ENCODE peak calls at places on chromosomes 7 and 10, in ten cellular contexts. H is bronchial epithelial cell, I is body of pancreas, D is IMR-90, J is fibroblast of mammary gland, U is BJ, A is RWPE1, K is H1, G is OCI-LY7, N is mesothelial cell of epicardium. C is an unnamed sample.

GRCh38 chr7:4174451-4174850 is 507.6 kb upstream of the FOXK1 start:
- DNase-seq in H (no peak), I (no peak), D (no peak), J (no peak), U (no peak), A (no peak), K (no peak), G (no peak), N (no peak), C (no peak)

GRCh38 chr7:101666751-101667150 is 37.7 kb upstream of the MYL10 start:
- DNase-seq in H (no peak), I (no peak), D (no peak), J (peak), U (no peak), A (no peak), K (no peak), G (no peak), N (no peak), C (no peak)

GRCh38 chr10:62433181-62433692 is 59.1 kb downstream of the ZNF365 start:
- DNase-seq in H (peak), I (peak), D (peak), J (peak), U (peak), A (peak), K (no peak), G (no peak), N (no peak), C (peak)

GRCh38 chr7:1062296-1063294 is 18.2 kb downstream of the GPR146 start:
- DNase-seq in H (peak), I (no peak), D (no peak), J (no peak), U (no peak), A (peak), K (no peak), G (peak), N (no peak), C (no peak)

GRCh38 chr10:62127975-62128374 is 140.7 kb downstream of the RTKN2 start:
- DNase-seq in H (no peak), I (no peak), D (no peak), J (no peak), U (no peak), A (no peak), K (no peak), G (no peak), N (no peak), C (no peak)

GRCh38 chr7:109695386-109695785 is 1125.7 kb downstream of the DNAJB9 start:
- DNase-seq in H (no peak), I (no peak), D (no peak), J (no peak), U (no peak), A (no peak), K (no peak), G (no peak), N (no peak), C (no peak)

GRCh38 chr10:59181668-59182067 is 5.2 kb downstream of the PHYHIPL start:
- DNase-seq in H (peak), I (peak), D (peak), J (peak), U (no peak), A (peak), K (no peak), G (peak), N (no peak), C (peak)

GRCh38 chr7:157404845-157405481 is 68.2 kb downstream of the DNAJB6 start:
- DNase-seq in H (peak), I (no peak), D (peak), J (peak), U (peak), A (peak), K (no peak), G (no peak), N (no peak), C (peak)

GRCh38 chr7:42522227-42522991 is 285.4 kb upstream of the GLI3 start:
- DNase-seq in H (peak), I (no peak), D (no peak), J (no peak), U (no peak), A (no peak), K (peak), G (no peak), N (no peak), C (no peak)

GRCh38 chr7:40232242-40232929 is 97.6 kb downstream of the SUGCT start:
- DNase-seq in H (peak), I (peak), D (peak), J (peak), U (no peak), A (peak), K (no peak), G (peak), N (no peak), C (peak)

GRCh38 chr7:158021836-158022235 is 565.8 kb downstream of the PTPRN2 start:
- DNase-seq in H (no peak), I (no peak), D (no peak), J (no peak), U (no peak), A (no peak), K (no peak), G (no peak), N (no peak), C (no peak)

GRCh38 chr10:66151346-66151745 is 774.5 kb upstream of the LRRTM3 start:
- DNase-seq in H (peak), I (no peak), D (no peak), J (peak), U (no peak), A (no peak), K (no peak), G (no peak), N (no peak), C (no peak)

GRCh38 chr7:36686499-36686898 is 37.8 kb downstream of the AOAH start:
- DNase-seq in H (peak), I (no peak), D (peak), J (peak), U (no peak), A (peak), K (no peak), G (no peak), N (no peak), C (no peak)

GRCh38 chr10:113073549-113074189 is 123.6 kb downstream of the TCF7L2 start:
- DNase-seq in H (peak), I (peak), D (peak), J (peak), U (peak), A (peak), K (peak), G (no peak), N (no peak), C (no peak)

GRCh38 chr10:2893991-2894390 is 173.4 kb upstream of the PFKP start:
- DNase-seq in H (no peak), I (no peak), D (no peak), J (no peak), U (no peak), A (no peak), K (no peak), G (no peak), N (no peak), C (no peak)

GRCh38 chr10:7202804-7203203 is 208.0 kb downstream of the SFMBT2 start:
- DNase-seq in H (no peak), I (no peak), D (no peak), J (no peak), U (no peak), A (no peak), K (no peak), G (no peak), N (no peak), C (no peak)

GRCh38 chr10:34813626-34814227 is 1.4 kb downstream of the PARD3 start:
- DNase-seq in H (peak), I (peak), D (peak), J (peak), U (no peak), A (peak), K (no peak), G (no peak), N (no peak), C (no peak)

GRCh38 chr10:22133640-22134624 is 83.9 kb downstream of the EBLN1 start:
- DNase-seq in H (no peak), I (no peak), D (no peak), J (no peak), U (no peak), A (no peak), K (no peak), G (peak), N (no peak), C (no peak)

GRCh38 chr10:50563906-50564305 is 59.9 kb downstream of the SGMS1 start:
- DNase-seq in H (no peak), I (peak), D (no peak), J (no peak), U (no peak), A (no peak), K (peak), G (no peak), N (no peak), C (no peak)

GRCh38 chr7:115359119-115359518 is 437.2 kb downstream of the MDFIC start:
- DNase-seq in H (no peak), I (no peak), D (no peak), J (no peak), U (no peak), A (no peak), K (no peak), G (no peak), N (no peak), C (no peak)

GRCh38 chr7:17559388-17559787 is 260.9 kb downstream of the AHR start:
- DNase-seq in H (peak), I (no peak), D (peak), J (peak), U (no peak), A (no peak), K (no peak), G (no peak), N (no peak), C (no peak)

GRCh38 chr10:72061491-72061890 is 26.9 kb downstream of the SPOCK2 start:
- DNase-seq in H (no peak), I (no peak), D (no peak), J (no peak), U (no peak), A (no peak), K (no peak), G (peak), N (no peak), C (no peak)

GRCh38 chr7:104275900-104276299 is 52.5 kb upstream of the LHFPL3 start:
- DNase-seq in H (peak), I (no peak), D (peak), J (peak), U (no peak), A (no peak), K (no peak), G (no peak), N (no peak), C (no peak)

GRCh38 chr10:51297438-51297837 is 223.2 kb downstream of the PRKG1 start:
- DNase-seq in H (peak), I (no peak), D (peak), J (peak), U (no peak), A (peak), K (no peak), G (no peak), N (no peak), C (no peak)

GRCh38 chr10:78717200-78717599 is 351.6 kb upstream of the ZMIZ1 start:
- DNase-seq in H (peak), I (no peak), D (peak), J (peak), U (peak), A (no peak), K (no peak), G (no peak), N (no peak), C (peak)

GRCh38 chr10:15189133-15189881 is 20.8 kb upstream of the NMT2 start:
- DNase-seq in H (no peak), I (no peak), D (no peak), J (no peak), U (no peak), A (no peak), K (no peak), G (no peak), N (no peak), C (no peak)

GRCh38 chr7:134932707-134933370 is 53.5 kb upstream of the AGBL3 start:
- DNase-seq in H (no peak), I (no peak), D (peak), J (peak), U (no peak), A (no peak), K (no peak), G (no peak), N (no peak), C (no peak)

GRCh38 chr7:128872394-128872824 is 9.8 kb downstream of the ATP6V1F start:
- DNase-seq in H (peak), I (no peak), D (no peak), J (no peak), U (no peak), A (peak), K (no peak), G (no peak), N (no peak), C (no peak)
- TF ChIP-seq CTCF in H (peak), I (no peak), D (no peak), J (no peak), U (peak), A (no peak), K (peak), G (peak), N (no peak), C (no peak)

GRCh38 chr7:107130487-107131220 is 38.1 kb upstream of the HBP1 start:
- DNase-seq in H (no peak), I (no peak), D (no peak), J (no peak), U (no peak), A (no peak), K (no peak), G (no peak), N (no peak), C (no peak)

GRCh38 chr7:107123392-107123791 is 45.4 kb upstream of the HBP1 start:
- DNase-seq in H (no peak), I (no peak), D (no peak), J (no peak), U (no peak), A (no peak), K (no peak), G (no peak), N (no peak), C (no peak)

GRCh38 chr7:107125475-107125874 is 43.3 kb upstream of the HBP1 start:
- DNase-seq in H (no peak), I (no peak), D (no peak), J (no peak), U (no peak), A (no peak), K (no peak), G (peak), N (no peak), C (no peak)

GRCh38 chr7:107128748-107129147 is 40.1 kb upstream of the HBP1 start:
- DNase-seq in H (no peak), I (no peak), D (no peak), J (no peak), U (no peak), A (no peak), K (no peak), G (no peak), N (no peak), C (no peak)

GRCh38 chr7:107128217-107128616 is 40.6 kb upstream of the HBP1 start:
- DNase-seq in H (no peak), I (no peak), D (no peak), J (no peak), U (no peak), A (no peak), K (no peak), G (peak), N (no peak), C (no peak)
- TF ChIP-seq CTCF in H (no peak), I (no peak), D (no peak), J (no peak), U (no peak), A (no peak), K (no peak), G (peak), N (no peak), C (no peak)

GRCh38 chr7:51366930-51367613 is 50.5 kb upstream of the COBL start:
- DNase-seq in H (peak), I (peak), D (peak), J (peak), U (no peak), A (peak), K (peak), G (peak), N (peak), C (no peak)
- TF ChIP-seq CTCF in H (peak), I (peak), D (peak), J (peak), U (peak), A (peak), K (peak), G (peak), N (peak), C (peak)

GRCh38 chr7:117139691-117139984 is 183.2 kb downstream of the WNT2 start:
- DNase-seq in H (no peak), I (no peak), D (no peak), J (no peak), U (no peak), A (no peak), K (no peak), G (no peak), N (no peak), C (no peak)
- TF ChIP-seq CTCF in H (no peak), I (no peak), D (no peak), J (no peak), U (no peak), A (no peak), K (no peak), G (no peak), N (no peak), C (no peak)

DNA sequence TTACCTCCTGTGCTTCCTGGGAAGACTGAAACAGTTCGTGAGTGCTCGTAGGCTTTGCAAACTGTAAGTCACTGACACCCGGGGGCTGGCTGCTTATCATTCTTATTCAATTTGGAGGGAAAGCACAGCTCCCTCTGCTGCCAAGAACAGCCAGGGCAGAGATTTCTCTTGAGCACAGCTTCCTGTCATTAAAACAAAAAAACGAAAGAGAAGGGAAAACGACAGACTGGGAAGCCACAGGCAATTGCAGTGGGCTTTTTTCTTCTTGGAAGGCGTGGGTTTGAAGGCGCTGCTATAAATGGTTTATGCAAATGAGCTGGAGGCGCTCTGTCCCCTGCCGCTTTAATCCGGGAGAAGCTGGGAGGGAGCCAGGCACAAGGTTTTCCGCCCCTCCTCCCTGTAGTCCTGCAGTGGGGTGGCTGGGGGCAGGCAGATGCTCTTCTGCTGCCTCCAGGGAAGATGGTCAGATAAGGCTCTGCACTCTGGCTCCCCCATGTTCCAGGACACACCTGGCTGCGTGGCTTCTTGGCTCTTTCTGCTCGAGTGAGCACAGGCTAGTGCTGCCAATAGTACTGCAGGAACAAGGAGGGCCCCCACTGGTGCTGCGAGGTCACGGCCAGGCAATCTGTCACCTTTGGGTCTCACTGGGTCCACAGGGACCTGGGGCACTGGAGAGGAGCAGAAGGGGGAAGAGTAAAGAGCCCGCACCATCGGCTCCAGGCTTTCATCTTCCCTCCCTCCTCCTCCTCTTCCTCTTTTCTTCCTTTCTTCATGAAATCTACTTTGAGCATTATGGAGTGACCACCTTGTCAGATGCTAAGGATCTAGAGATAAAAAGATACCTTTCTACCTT is 49.5 kb downstream of the NEURL1 start:
- DNase-seq in H (peak), I (no peak), D (peak), J (peak), U (peak), A (no peak), K (no peak), G (peak), N (no peak), C (no peak)
- TF ChIP-seq CTCF in H (peak), I (no peak), D (peak), J (peak), U (peak), A (peak), K (peak), G (peak), N (no peak), C (peak)

GRCh38 chr10:119116326-119116951 is 12.5 kb downstream of the DENND10 start:
- DNase-seq in H (no peak), I (no peak), D (no peak), J (no peak), U (no peak), A (no peak), K (no peak), G (no peak), N (no peak), C (no peak)
- TF ChIP-seq CTCF in H (no peak), I (no peak), D (no peak), J (no peak), U (no peak), A (no peak), K (no peak), G (no peak), N (no peak), C (no peak)

DNA sequence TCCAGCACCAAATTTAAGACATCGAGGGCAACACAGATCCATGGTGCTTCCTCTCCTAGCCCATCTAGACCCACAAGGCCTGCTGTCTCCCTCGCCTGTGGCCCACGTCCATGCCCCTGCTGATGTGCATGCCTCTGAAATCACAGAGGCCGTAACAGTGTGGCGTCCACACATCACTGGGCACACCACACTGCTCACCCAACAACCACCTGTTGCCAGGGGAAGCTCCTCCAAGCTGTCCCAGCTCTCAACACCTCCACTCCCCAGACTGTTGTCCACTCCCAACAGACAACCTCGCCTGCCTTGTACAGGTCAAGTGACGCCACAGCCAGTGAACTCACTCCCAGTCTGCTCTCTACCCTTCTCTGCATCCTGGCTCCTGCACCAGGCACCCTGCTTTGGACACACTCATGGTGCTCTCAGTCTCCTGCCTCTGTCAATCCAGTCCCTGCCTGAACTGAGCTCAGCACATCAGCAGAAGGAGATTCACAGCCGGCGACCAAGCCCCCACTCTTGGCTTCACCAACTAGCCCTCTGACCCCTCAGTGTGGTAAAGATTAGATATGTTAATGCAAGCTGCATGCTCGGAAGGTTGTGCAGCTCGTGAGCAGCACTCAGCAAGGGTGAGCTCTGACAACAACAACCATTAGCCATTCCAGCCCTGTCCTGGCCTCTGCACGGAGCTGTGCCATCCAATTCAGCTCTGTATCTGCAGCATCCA is 197.0 kb downstream of the TNS3 start:
- DNase-seq in H (no peak), I (no peak), D (no peak), J (no peak), U (no peak), A (no peak), K (no peak), G (no peak), N (no peak), C (no peak)
- TF ChIP-seq CTCF in H (no peak), I (no peak), D (no peak), J (no peak), U (no peak), A (no peak), K (no peak), G (no peak), N (no peak), C (no peak)

GRCh38 chr10:5569568-5569967 is 44.8 kb downstream of the CALML3 start:
- DNase-seq in H (no peak), I (no peak), D (no peak), J (no peak), U (no peak), A (no peak), K (no peak), G (no peak), N (no peak), C (no peak)

GRCh38 chr10:5567477-5567876 is 42.7 kb downstream of the CALML3 start:
- DNase-seq in H (no peak), I (no peak), D (no peak), J (no peak), U (no peak), A (no peak), K (no peak), G (no peak), N (no peak), C (no peak)

GRCh38 chr10:5570979-5571810 is 46.4 kb downstream of the CALML3 start:
- DNase-seq in H (no peak), I (no peak), D (no peak), J (no peak), U (no peak), A (no peak), K (no peak), G (no peak), N (no peak), C (no peak)

GRCh38 chr10:5570007-5570655 is 45.4 kb downstream of the CALML3 start:
- DNase-seq in H (no peak), I (no peak), D (no peak), J (no peak), U (no peak), A (no peak), K (no peak), G (no peak), N (no peak), C (no peak)

GRCh38 chr10:5568984-5569383 is 44.2 kb downstream of the CALML3 start:
- DNase-seq in H (no peak), I (no peak), D (no peak), J (no peak), U (no peak), A (no peak), K (no peak), G (no peak), N (no peak), C (no peak)
- TF ChIP-seq CTCF in H (no peak), I (no peak), D (no peak), J (no peak), U (no peak), A (no peak), K (no peak), G (no peak), N (no peak), C (no peak)